ENCODE peak calls at places on chromosomes 6 and 20, in six cellular contexts. One of them, this sample, is unnamed.

GRCh38 chr6:89350281-89351037 is 2.1 kb downstream of the UBE2J1 start:
- DNase-seq in fibroblast of pulmonary artery: peak
- DNase-seq in SW480: peak
- DNase-seq in AML-193: peak
- DNase-seq in bronchial epithelial cell: no peak
- DNase-seq in activated T-cell treated with anti-CD3 and anti-CD28 coated beads, Interleukin-2, amount 50 U/mL, for 4 hours: no peak
- DNase-seq in this sample: no peak

GRCh38 chr6:37058084-37058586 is 52.7 kb downstream of the FGD2 start:
- DNase-seq in fibroblast of pulmonary artery: no peak
- DNase-seq in SW480: no peak
- DNase-seq in AML-193: peak
- DNase-seq in bronchial epithelial cell: peak
- DNase-seq in activated T-cell treated with anti-CD3 and anti-CD28 coated beads, Interleukin-2, amount 50 U/mL, for 4 hours: no peak
- DNase-seq in this sample: no peak

GRCh38 chr6:148335582-148335981 is 7.1 kb upstream of the SASH1 start:
- DNase-seq in fibroblast of pulmonary artery: peak
- DNase-seq in SW480: no peak
- DNase-seq in AML-193: no peak
- DNase-seq in bronchial epithelial cell: peak
- DNase-seq in activated T-cell treated with anti-CD3 and anti-CD28 coated beads, Interleukin-2, amount 50 U/mL, for 4 hours: no peak
- DNase-seq in this sample: no peak

GRCh38 chr20:62533591-62534495 is 58.0 kb upstream of the GATA5 start:
- DNase-seq in fibroblast of pulmonary artery: no peak
- DNase-seq in SW480: no peak
- DNase-seq in AML-193: no peak
- DNase-seq in bronchial epithelial cell: no peak
- DNase-seq in activated T-cell treated with anti-CD3 and anti-CD28 coated beads, Interleukin-2, amount 50 U/mL, for 4 hours: no peak
- DNase-seq in this sample: no peak

GRCh38 chr20:25341716-25342680 is 48.6 kb downstream of the ABHD12 start:
- DNase-seq in fibroblast of pulmonary artery: peak
- DNase-seq in SW480: peak
- DNase-seq in AML-193: no peak
- DNase-seq in bronchial epithelial cell: peak
- DNase-seq in activated T-cell treated with anti-CD3 and anti-CD28 coated beads, Interleukin-2, amount 50 U/mL, for 4 hours: no peak
- DNase-seq in this sample: peak

GRCh38 chr6:154532426-154532825 is 21.9 kb upstream of the CNKSR3 start:
- DNase-seq in fibroblast of pulmonary artery: no peak
- DNase-seq in SW480: no peak
- DNase-seq in AML-193: no peak
- DNase-seq in bronchial epithelial cell: no peak
- DNase-seq in activated T-cell treated with anti-CD3 and anti-CD28 coated beads, Interleukin-2, amount 50 U/mL, for 4 hours: no peak
- DNase-seq in this sample: no peak

GRCh38 chr6:149513915-149514314 is 29.1 kb upstream of the ZC3H12D start:
- DNase-seq in fibroblast of pulmonary artery: no peak
- DNase-seq in SW480: peak
- DNase-seq in AML-193: no peak
- DNase-seq in bronchial epithelial cell: no peak
- DNase-seq in activated T-cell treated with anti-CD3 and anti-CD28 coated beads, Interleukin-2, amount 50 U/mL, for 4 hours: no peak
- DNase-seq in this sample: no peak

GRCh38 chr20:35828434-35828833 is 56.6 kb downstream of the PHF20 start:
- DNase-seq in fibroblast of pulmonary artery: no peak
- DNase-seq in SW480: no peak
- DNase-seq in AML-193: no peak
- DNase-seq in bronchial epithelial cell: no peak
- DNase-seq in activated T-cell treated with anti-CD3 and anti-CD28 coated beads, Interleukin-2, amount 50 U/mL, for 4 hours: no peak
- DNase-seq in this sample: no peak

GRCh38 chr6:106119526-106119925 is 33.4 kb downstream of the PRDM1 start:
- DNase-seq in fibroblast of pulmonary artery: no peak
- DNase-seq in SW480: peak
- DNase-seq in AML-193: no peak
- DNase-seq in bronchial epithelial cell: peak
- DNase-seq in activated T-cell treated with anti-CD3 and anti-CD28 coated beads, Interleukin-2, amount 50 U/mL, for 4 hours: no peak
- DNase-seq in this sample: no peak

GRCh38 chr20:53926428-53927028 is 143.9 kb downstream of the BCAS1 start:
- DNase-seq in fibroblast of pulmonary artery: peak
- DNase-seq in SW480: peak
- DNase-seq in AML-193: peak
- DNase-seq in bronchial epithelial cell: peak
- DNase-seq in activated T-cell treated with anti-CD3 and anti-CD28 coated beads, Interleukin-2, amount 50 U/mL, for 4 hours: no peak
- DNase-seq in this sample: no peak

GRCh38 chr6:294656-295565 is 2.6 kb downstream of the DUSP22 start:
- DNase-seq in fibroblast of pulmonary artery: no peak
- DNase-seq in SW480: no peak
- DNase-seq in AML-193: no peak
- DNase-seq in bronchial epithelial cell: peak
- DNase-seq in activated T-cell treated with anti-CD3 and anti-CD28 coated beads, Interleukin-2, amount 50 U/mL, for 4 hours: no peak
- DNase-seq in this sample: no peak

GRCh38 chr6:158955265-158955664 is 44.7 kb downstream of the RSPH3 start:
- DNase-seq in fibroblast of pulmonary artery: no peak
- DNase-seq in SW480: no peak
- DNase-seq in AML-193: no peak
- DNase-seq in bronchial epithelial cell: no peak
- DNase-seq in activated T-cell treated with anti-CD3 and anti-CD28 coated beads, Interleukin-2, amount 50 U/mL, for 4 hours: no peak
- DNase-seq in this sample: no peak